ENCODE peak calls at places on chromosomes 4 and X, in six cellular contexts. Q, E, M, A, W and C are unnamed samples. For H3K4me1, the result is how much of the 10 kb centered on the place peaks cover.

GRCh38 chr4:185395255-185395955 is at the start of gene LRP2BP:
- DNase-seq in Q (no peak), E (no peak), M (no peak), A (peak), W (no peak), C (no peak)

GRCh38 chr4:71186566-71187398 is 152.0 kb upstream of the SLC4A4 start:
- DNase-seq in Q (no peak), E (peak), M (no peak), A (peak), W (peak), C (peak)

GRCh38 chrX:101415180-101416130 is 7.4 kb downstream of the HNRNPH2 start:
- DNase-seq in Q (no peak), E (no peak), M (no peak), A (peak), W (no peak), C (peak)

GRCh38 chrX:22249371-22249770 is 23.3 kb upstream of the CBLL2 start:
- DNase-seq in Q (no peak), E (no peak), M (no peak), A (no peak), W (no peak), C (no peak)

GRCh38 chr4:20255251-20255586 is 3.5 kb downstream of the SLIT2 start:
- DNase-seq in Q (no peak), E (no peak), M (no peak), A (no peak), W (no peak), C (no peak)

GRCh38 chr4:90127223-90127705 is at the start of gene CCSER1:
- DNase-seq in Q (peak), E (peak), M (no peak), A (peak), W (peak), C (peak)

GRCh38 chr4:168615294-168615693 is 118.4 kb downstream of the PALLD start:
- DNase-seq in Q (no peak), E (no peak), M (no peak), A (no peak), W (no peak), C (no peak)

GRCh38 chrX:150696836-150697235 is 3.6 kb downstream of the MTMR1 start:
- DNase-seq in Q (no peak), E (no peak), M (no peak), A (no peak), W (no peak), C (no peak)

GRCh38 chr4:76306882-76307669 is 543 bp downstream of the STBD1 start:
- DNase-seq in Q (no peak), E (peak), M (no peak), A (peak), W (peak), C (no peak)

GRCh38 chr4:6782147-6782845 is at the start of gene KIAA0232:
- DNase-seq in Q (peak), E (peak), M (peak), A (peak), W (peak), C (peak)

GRCh38 chr4:168848112-168848511 is 161.9 kb downstream of the CBR4 start:
- DNase-seq in Q (no peak), E (no peak), M (no peak), A (no peak), W (no peak), C (no peak)

GRCh38 chrX:9650091-9650490 is 115.6 kb downstream of the GPR143 start:
- DNase-seq in Q (no peak), E (no peak), M (no peak), A (no peak), W (no peak), C (no peak)

GRCh38 chr4:153153339-153153851 is 50.8 kb upstream of the TRIM2 start:
- DNase-seq in Q (no peak), E (peak), M (no peak), A (peak), W (peak), C (peak)

GRCh38 chr4:6155996-6156395 is 44.4 kb downstream of the JAKMIP1 start:
- DNase-seq in Q (no peak), E (no peak), M (no peak), A (no peak), W (no peak), C (no peak)

GRCh38 chrX:69968956-69969355 is 80.8 kb downstream of the AWAT2 start:
- DNase-seq in Q (no peak), E (no peak), M (no peak), A (no peak), W (no peak), C (no peak)

GRCh38 chr4:168304744-168305459 is 13.7 kb downstream of the DDX60 start:
- DNase-seq in Q (no peak), E (no peak), M (no peak), A (no peak), W (no peak), C (no peak)

GRCh38 chr4:7073526-7074390 is 5.9 kb upstream of the GRPEL1 start:
- DNase-seq in Q (no peak), E (peak), M (no peak), A (peak), W (no peak), C (no peak)

GRCh38 chr4:145075742-145076472 is 22.1 kb downstream of the ANAPC10 start:
- DNase-seq in Q (no peak), E (no peak), M (no peak), A (no peak), W (no peak), C (no peak)

GRCh38 chrX:87160435-87161010 is 357.1 kb upstream of the KLHL4 start:
- DNase-seq in Q (no peak), E (no peak), M (no peak), A (no peak), W (no peak), C (no peak)

GRCh38 chrX:19886888-19887531 is 390 bp downstream of the SH3KBP1 start:
- DNase-seq in Q (no peak), E (peak), M (no peak), A (peak), W (peak), C (peak)

GRCh38 chrX:47643926-47644325 is 6.4 kb downstream of the ELK1 start:
- DNase-seq in Q (no peak), E (no peak), M (no peak), A (peak), W (no peak), C (no peak)

GRCh38 chr4:7436256-7436655 is 1.5 kb upstream of the PSAPL1 start:
- DNase-seq in Q (no peak), E (no peak), M (no peak), A (no peak), W (no peak), C (no peak)

GRCh38 chr4:16858275-16858752 is 40.1 kb downstream of the LDB2 start:
- DNase-seq in Q (no peak), E (no peak), M (no peak), A (no peak), W (no peak), C (no peak)

GRCh38 chr4:111813565-111814140 is 331.6 kb upstream of the FAM241A start:
- DNase-seq in Q (no peak), E (no peak), M (no peak), A (no peak), W (no peak), C (no peak)

GRCh38 chr4:10098770-10099139 is 17.8 kb downstream of the WDR1 start:
- DNase-seq in Q (no peak), E (no peak), M (no peak), A (no peak), W (no peak), C (no peak)

GRCh38 chrX:1841746-1842145 is 226.9 kb downstream of the ASMT start:
- DNase-seq in Q (no peak), E (no peak), M (no peak), A (no peak), W (no peak), C (no peak)

GRCh38 chrX:154775611-154776349 is 13.1 kb downstream of the DKC1 start:
- DNase-seq in Q (no peak), E (no peak), M (no peak), A (peak), W (no peak), C (no peak)

GRCh38 chr4:171813195-171813955 is at the start of gene GALNTL6:
- DNase-seq in Q (no peak), E (no peak), M (no peak), A (no peak), W (no peak), C (no peak)

GRCh38 chrX:17818729-17819128 is 42.4 kb downstream of the RAI2 start:
- DNase-seq in Q (no peak), E (no peak), M (no peak), A (no peak), W (no peak), C (no peak)

GRCh38 chr4:184112006-184112550 is 105.6 kb downstream of the ENPP6 start:
- DNase-seq in Q (no peak), E (no peak), M (no peak), A (no peak), W (no peak), C (no peak)

GRCh38 chr4:129751646-129752045 is 655.7 kb downstream of the C4orf33 start:
- DNase-seq in Q (no peak), E (no peak), M (no peak), A (no peak), W (no peak), C (no peak)

GRCh38 chr4:151227731-151228130 is 49.2 kb upstream of the PRSS48 start:
- DNase-seq in Q (peak), E (peak), M (peak), A (no peak), W (no peak), C (no peak)
- H3K27ac ChIP-seq in Q (peak), E (no peak), M (peak), A (no peak), W (peak), C (no peak)

GRCh38 chr4:87041142-87041541 is 106.3 kb downstream of the AFF1 start:
- DNase-seq in Q (no peak), E (peak), M (no peak), A (no peak), W (no peak), C (no peak)

GRCh38 chr4:87036713-87037112 is 101.9 kb downstream of the AFF1 start:
- DNase-seq in Q (no peak), E (no peak), M (no peak), A (no peak), W (no peak), C (no peak)

GRCh38 chr4:87035881-87036509 is 101.2 kb downstream of the AFF1 start:
- DNase-seq in Q (no peak), E (no peak), M (no peak), A (no peak), W (no peak), C (no peak)

GRCh38 chr4:87037921-87038320 is 103.1 kb downstream of the AFF1 start:
- DNase-seq in Q (no peak), E (no peak), M (no peak), A (no peak), W (no peak), C (no peak)

GRCh38 chr4:87038837-87039715 is 104.3 kb downstream of the AFF1 start:
- DNase-seq in Q (peak), E (peak), M (peak), A (no peak), W (no peak), C (no peak)
- H3K4me1 ChIP-seq in Q (under half), E (under half), M (under half), A (under half), W (half or more), C (under half)

GRCh38 chr4:163166041-163166579 is 580 bp downstream of the NAF1 start:
- DNase-seq in Q (peak), E (peak), M (peak), A (peak), W (peak), C (peak)

GRCh38 chr4:163165217-163166017 is 1.3 kb downstream of the NAF1 start:
- DNase-seq in Q (no peak), E (no peak), M (no peak), A (no peak), W (no peak), C (no peak)

GRCh38 chr4:163164110-163164509 is 2.6 kb downstream of the NAF1 start:
- DNase-seq in Q (no peak), E (no peak), M (no peak), A (no peak), W (no peak), C (no peak)

GRCh38 chr4:163164591-163164990 is 2.1 kb downstream of the NAF1 start:
- DNase-seq in Q (no peak), E (no peak), M (no peak), A (no peak), W (no peak), C (no peak)

GRCh38 chr4:163161536-163162205 is 5.0 kb downstream of the NAF1 start:
- DNase-seq in Q (no peak), E (no peak), M (no peak), A (no peak), W (no peak), C (no peak)
- H3K4me3 ChIP-seq in Q (no peak), E (no peak), M (no peak), A (no peak), W (no peak), C (no peak)

GRCh38 chr4:186808635-186809018 is 85.0 kb upstream of the FAT1 start:
- DNase-seq in Q (no peak), E (peak), M (no peak), A (no peak), W (no peak), C (no peak)
- H3K27ac ChIP-seq in Q (no peak), E (no peak), M (no peak), A (no peak), W (no peak), C (no peak)

DNA sequence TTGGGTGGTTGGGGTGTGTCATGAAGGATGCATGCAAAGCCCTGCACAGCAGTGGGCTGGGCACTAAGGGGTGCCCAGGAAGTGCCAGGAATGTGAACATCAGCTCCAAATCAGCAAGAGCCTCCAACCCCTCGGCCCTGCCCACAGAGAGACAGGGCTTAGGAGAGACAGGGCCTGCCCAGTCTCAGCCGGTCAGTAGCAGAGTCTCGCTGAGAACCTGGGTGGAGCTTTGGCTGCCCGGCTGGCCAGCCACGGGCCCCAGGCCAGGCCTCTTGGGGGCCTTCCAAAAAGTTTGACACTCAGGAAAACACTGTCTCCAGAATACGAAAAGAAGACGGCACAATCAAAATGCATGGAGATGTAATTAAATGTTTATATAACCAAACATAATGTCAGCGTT is 4.3 kb upstream of the MXD4 start:
- DNase-seq in Q (no peak), E (no peak), M (no peak), A (no peak), W (peak), C (no peak)
- H3K4me1 ChIP-seq in Q (under half), E (under half), M (under half), A (under half), W (under half), C (under half)

DNA sequence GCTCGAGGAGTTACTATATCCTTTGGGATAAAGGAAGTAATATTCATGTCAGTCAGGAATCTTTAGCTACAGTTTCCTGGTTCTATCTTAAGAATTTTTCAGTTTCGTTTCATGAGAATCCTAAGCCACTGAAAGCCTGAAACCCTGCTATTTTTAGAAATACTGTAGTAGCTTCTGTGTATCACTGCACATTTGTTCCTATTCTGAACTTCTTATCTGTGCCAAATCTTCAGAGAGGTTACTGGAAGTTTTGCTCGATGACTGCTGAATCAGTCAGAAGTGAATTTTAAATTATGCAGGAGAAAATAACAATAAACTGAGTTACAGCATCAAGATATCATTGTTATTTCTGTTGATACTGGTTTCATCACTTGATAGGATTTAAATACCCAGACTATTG is 249.3 kb downstream of the TENM3 start:
- DNase-seq in Q (no peak), E (no peak), M (no peak), A (peak), W (no peak), C (no peak)
- H3K4me3 ChIP-seq in Q (no peak), E (no peak), M (no peak), A (peak), W (peak), C (no peak)